ENCODE peak calls at places on chromosomes 4 and X, in ten cellular contexts. R is Peyer's patch; D is uterus; L is CD8-positive, alpha-beta T cell; T is hepatocyte; W is lower lobe of right lung; Y is body of pancreas; C is mucosa of descending colon; M is MM.1S; B is WERI-Rb-1. V is an unnamed sample. For H3K9me3, the result is how much of the 10 kb centered on the place peaks cover.

GRCh38 chr4:129747756-129748155 is 651.8 kb downstream of the C4orf33 start:
- DNase-seq in R (no peak), D (no peak), L (no peak), T (peak), W (peak), Y (no peak), C (no peak), M (no peak), B (no peak), V (peak)

GRCh38 chr4:147607463-147607862 is 9.7 kb upstream of the TMEM184C start:
- DNase-seq in R (no peak), D (no peak), L (no peak), T (no peak), W (no peak), Y (no peak), C (no peak), M (no peak), B (no peak), V (no peak)

GRCh38 chr4:184384056-184384809 is 90.1 kb downstream of the IRF2 start:
- DNase-seq in R (no peak), D (no peak), L (no peak), T (peak), W (no peak), Y (peak), C (peak), M (peak), B (no peak), V (no peak)

GRCh38 chr4:183867247-183867646 is 37.9 kb upstream of the STOX2 start:
- DNase-seq in R (no peak), D (no peak), L (no peak), T (no peak), W (no peak), Y (no peak), C (no peak), M (no peak), B (no peak), V (no peak)

GRCh38 chr4:152165146-152165545 is 370.7 kb downstream of the FBXW7 start:
- DNase-seq in R (no peak), D (no peak), L (no peak), T (no peak), W (no peak), Y (no peak), C (no peak), M (no peak), B (no peak), V (no peak)

GRCh38 chr4:182510836-182511235 is 267.6 kb downstream of the TENM3 start:
- DNase-seq in R (no peak), D (no peak), L (no peak), T (no peak), W (no peak), Y (no peak), C (no peak), M (no peak), B (no peak), V (no peak)

GRCh38 chr4:181569553-181569952 is 673.6 kb upstream of the TENM3 start:
- DNase-seq in R (no peak), D (no peak), L (no peak), T (peak), W (no peak), Y (no peak), C (no peak), M (peak), B (no peak), V (no peak)

GRCh38 chr4:137609693-137610450 is 77.6 kb upstream of the PCDH18 start:
- DNase-seq in R (no peak), D (no peak), L (no peak), T (peak), W (no peak), Y (no peak), C (no peak), M (no peak), B (no peak), V (no peak)

GRCh38 chr4:100880012-100880411 is 362.2 kb upstream of the EMCN start:
- DNase-seq in R (no peak), D (no peak), L (no peak), T (no peak), W (no peak), Y (no peak), C (no peak), M (no peak), B (no peak), V (no peak)

GRCh38 chrX:32447640-32448039 is 763.7 kb downstream of the DMD start:
- DNase-seq in R (no peak), D (no peak), L (no peak), T (no peak), W (no peak), Y (no peak), C (no peak), M (no peak), B (no peak), V (no peak)

GRCh38 chr4:15327311-15328298 is 100.2 kb upstream of the C1QTNF7 start:
- DNase-seq in R (no peak), D (no peak), L (no peak), T (peak), W (no peak), Y (no peak), C (no peak), M (no peak), B (no peak), V (no peak)

GRCh38 chr4:53932784-53933183 is 131.6 kb downstream of the CHIC2 start:
- DNase-seq in R (no peak), D (no peak), L (no peak), T (no peak), W (no peak), Y (no peak), C (no peak), M (no peak), B (no peak), V (no peak)

GRCh38 chr4:99998062-99998880 is 48.2 kb upstream of the H2AZ1 start:
- DNase-seq in R (no peak), D (no peak), L (no peak), T (peak), W (no peak), Y (peak), C (no peak), M (peak), B (no peak), V (no peak)

GRCh38 chr4:88008133-88008621 is 742 bp downstream of the PKD2 start:
- DNase-seq in R (peak), D (peak), L (no peak), T (peak), W (peak), Y (peak), C (peak), M (peak), B (peak), V (peak)

GRCh38 chrX:80876877-80877276 is 67.2 kb upstream of the BRWD3 start:
- DNase-seq in R (no peak), D (no peak), L (no peak), T (peak), W (no peak), Y (no peak), C (no peak), M (peak), B (no peak), V (no peak)

GRCh38 chr4:26299254-26299882 is 21.4 kb upstream of the RBPJ start:
- DNase-seq in R (no peak), D (no peak), L (no peak), T (no peak), W (no peak), Y (no peak), C (no peak), M (peak), B (no peak), V (no peak)

GRCh38 chr4:163767993-163768392 is 273.5 kb downstream of the TMA16 start:
- DNase-seq in R (no peak), D (no peak), L (no peak), T (no peak), W (no peak), Y (no peak), C (no peak), M (no peak), B (no peak), V (no peak)

DNA sequence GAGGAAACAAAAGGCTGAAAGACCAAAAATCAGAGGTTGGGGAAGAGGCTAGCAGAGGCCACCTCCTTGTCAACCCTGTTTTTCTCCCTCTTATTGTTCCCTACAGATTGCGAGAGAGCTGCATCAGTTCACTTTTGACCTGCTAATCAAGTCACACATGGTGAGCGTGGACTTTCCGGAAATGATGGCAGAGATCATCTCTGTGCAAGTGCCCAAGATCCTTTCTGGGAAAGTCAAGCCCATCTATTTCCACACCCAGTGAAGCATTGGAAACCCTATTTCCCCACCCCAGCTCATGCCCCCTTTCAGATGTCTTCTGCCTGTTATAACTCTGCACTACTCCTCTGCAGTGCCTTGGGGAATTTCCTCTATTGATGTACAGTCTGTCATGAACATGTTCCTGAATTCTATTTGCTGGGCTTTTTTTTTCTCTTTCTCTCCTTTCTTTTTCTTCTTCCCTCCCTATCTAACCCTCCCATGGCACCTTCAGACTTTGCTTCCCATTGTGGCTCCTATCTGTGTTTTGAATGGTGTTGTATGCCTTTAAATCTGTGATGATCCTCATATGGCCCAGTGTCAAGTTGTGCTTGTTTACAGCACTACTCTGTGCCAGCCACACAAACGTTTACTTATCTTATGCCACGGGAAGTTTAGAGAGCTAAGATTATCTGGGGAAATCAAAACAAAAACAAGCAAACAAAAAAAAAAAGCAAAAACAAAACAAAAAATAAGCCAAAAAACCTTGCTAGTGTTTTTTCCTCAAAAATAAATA is 179.9 kb downstream of the AR start:
- DNase-seq in R (no peak), D (no peak), L (no peak), T (no peak), W (no peak), Y (no peak), C (no peak), M (no peak), B (no peak), V (no peak)
- H3K9me3 ChIP-seq in R (under half), D (under half), L (under half), T (under half), W (under half), Y (under half), C (under half), M (under half), B (under half), V (under half)

GRCh38 chr4:154854362-154854761 is 73.3 kb downstream of the RBM46 start:
- DNase-seq in R (no peak), D (no peak), L (no peak), T (peak), W (no peak), Y (no peak), C (no peak), M (peak), B (no peak), V (no peak)
- TF ChIP-seq CTCF in R (no peak), D (no peak), L (no peak), T (peak), W (no peak), Y (no peak), C (no peak), M (peak), B (peak), V (no peak)

DNA sequence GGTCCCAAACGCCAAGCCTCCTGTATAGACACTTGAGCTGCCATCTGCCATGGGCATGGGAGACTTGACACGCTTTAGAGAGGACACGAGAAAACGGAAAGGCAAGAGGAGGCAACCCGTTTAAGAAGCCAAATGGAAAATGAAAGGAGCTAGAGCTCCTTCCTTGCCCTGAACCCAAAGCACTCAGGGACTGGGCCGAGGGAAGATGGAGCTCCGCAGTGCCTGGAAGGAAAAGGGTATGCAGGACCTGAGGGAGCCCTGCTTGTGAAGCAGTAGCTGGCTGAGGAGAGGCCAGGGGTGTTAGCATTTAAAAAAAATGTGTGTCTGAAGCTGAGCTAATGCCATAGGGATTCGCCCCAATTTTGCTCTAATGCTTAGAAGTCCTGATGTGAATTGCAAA is 15.1 kb downstream of the MCF2 start:
- DNase-seq in R (no peak), D (no peak), L (no peak), T (no peak), W (no peak), Y (no peak), C (no peak), M (no peak), B (no peak), V (no peak)
- H3K9me3 ChIP-seq in R (under half), D (under half), L (under half), T (under half), W (under half), Y (under half), C (under half), M (under half), B (under half), V (under half)

GRCh38 chr4:141534985-141535384 is 101.4 kb upstream of the IL15 start:
- DNase-seq in R (no peak), D (no peak), L (no peak), T (no peak), W (no peak), Y (no peak), C (no peak), M (no peak), B (no peak), V (no peak)
- TF ChIP-seq CTCF in R (no peak), D (no peak), L (no peak), T (no peak), W (no peak), Y (no peak), C (no peak), M (no peak), B (no peak), V (no peak)

DNA sequence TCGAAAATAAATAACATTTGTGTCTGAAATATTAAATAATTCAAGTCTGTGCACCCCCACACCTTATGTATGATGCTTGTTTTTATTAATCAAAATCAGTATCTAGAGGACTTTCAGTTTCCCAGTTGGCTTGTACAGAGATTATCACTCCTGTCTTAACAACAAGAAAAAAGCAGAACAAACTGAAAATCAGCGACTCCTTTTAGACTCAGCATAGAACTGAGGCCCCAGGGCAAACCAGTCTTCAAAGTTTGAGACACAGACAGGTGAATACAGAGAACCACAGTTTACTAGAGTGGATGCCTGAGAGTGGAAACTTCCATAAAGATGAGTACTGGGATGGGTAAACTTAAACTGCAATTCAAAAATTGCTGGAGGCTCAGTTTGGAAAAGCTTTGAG is 142.8 kb upstream of the KLF8 start:
- DNase-seq in R (no peak), D (no peak), L (no peak), T (no peak), W (no peak), Y (no peak), C (no peak), M (no peak), B (no peak), V (no peak)
- H3K9me3 ChIP-seq in R (under half), D (under half), L (under half), T (under half), W (under half), Y (under half), C (under half), M (under half), B (under half), V (under half)

V was measured in left lung.